ENCODE peak calls at places on chromosomes 12 and 14, in nine cellular contexts. R is hippocampal formation; L is uterus; H is effector memory CD8-positive, alpha-beta T cell; Q is AG09319; A is cerebellum; W is NCI-H1092 treated with DMSO at 0.1 percent for 48 hours; D is lung; E is KG1. U is an unnamed sample.

GRCh38 chr12:102824218-102824835 is 92.7 kb downstream of the PAH start:
- DNase-seq in W (no peak), R (no peak), Q (no peak), H (no peak), L (no peak), D (no peak), A (no peak), E (no peak), U (peak; percentile 27)

GRCh38 chr14:51872396-51872795 is 12.0 kb downstream of the GNG2 start:
- DNase-seq in R (no peak), H (no peak), W (peak; percentile 26), L (no peak), A (no peak), Q (no peak), D (no peak), E (no peak), U (no peak)

GRCh38 chr12:59396941-59397340 is 198.9 kb upstream of the SLC16A7 start:
- DNase-seq in L (no peak), E (no peak), Q (no peak), W (no peak), H (no peak), A (no peak), D (no peak), R (no peak), U (no peak)

GRCh38 chr14:50875359-50876090 is 3.7 kb downstream of the ABHD12B start:
- DNase-seq in E (no peak), Q (no peak), L (no peak), H (peak; percentile 27), D (no peak), W (no peak), R (no peak), A (no peak), U (no peak)

GRCh38 chr14:59107819-59108218 is 80.6 kb upstream of the DAAM1 start:
- DNase-seq in R (no peak), A (no peak), E (no peak), Q (no peak), H (no peak), D (no peak), L (no peak), W (no peak), U (peak; percentile 80)

GRCh38 chr12:76303989-76304460 is 44.2 kb downstream of the BBS10 start:
- DNase-seq in D (no peak), R (no peak), A (no peak), W (no peak), E (no peak), H (no peak), L (no peak), Q (no peak), U (no peak)

GRCh38 chr12:50786498-50787231 is 22.8 kb downstream of the ATF1 start:
- DNase-seq in H (no peak), W (no peak), A (no peak), Q (peak; percentile 81), D (peak; percentile 39), R (no peak), E (no peak), L (no peak), U (no peak)

GRCh38 chr12:98820005-98820404 is 174.9 kb downstream of the APAF1 start:
- DNase-seq in Q (no peak), H (no peak), W (no peak), D (no peak), E (no peak), L (no peak), A (no peak), R (no peak), U (no peak)

GRCh38 chr12:131365821-131366260 is 345.0 kb upstream of the SFSWAP start:
- DNase-seq in A (no peak), L (peak; percentile 87), R (no peak), Q (no peak), D (no peak), W (no peak), H (no peak), E (no peak), U (no peak)

GRCh38 chr12:108560321-108560721 is 652 bp downstream of the SART3 start:
- DNase-seq in E (no peak), W (no peak), R (no peak), Q (no peak), A (no peak), H (no peak), D (no peak), L (no peak), U (no peak)